ENCODE peak calls at places on chromosomes 7 and 10, in eight cellular contexts. H is HCT116, G is ovary, C is fibroblast of villous mesenchyme, Y is cardiac muscle cell, X is GM06990, V is neural crest cell, R is neural progenitor cell. I is an unnamed sample.

GRCh38 chr7:20793686-20794394 is 7.2 kb upstream of the SP8 start:
- DNase-seq in H (no peak), G (no peak), C (no peak), Y (no peak), X (no peak), V (no peak), R (peak), I (no peak)

GRCh38 chr10:121975295-121976086 is 474 bp upstream of the NSMCE4A start:
- DNase-seq in H (no peak), G (no peak), C (no peak), Y (no peak), X (no peak), V (no peak), R (peak), I (no peak)

GRCh38 chr7:131583430-131583829 is 27.0 kb upstream of the PODXL start:
- DNase-seq in H (no peak), G (no peak), C (no peak), Y (no peak), X (no peak), V (no peak), R (no peak), I (no peak)

GRCh38 chr10:91901784-91902677 is 7.3 kb downstream of the FGFBP3 start:
- DNase-seq in H (peak), G (no peak), C (peak), Y (no peak), X (no peak), V (no peak), R (no peak), I (peak)

GRCh38 chr10:4315529-4315928 is 510.5 kb upstream of the AKR1E2 start:
- DNase-seq in H (no peak), G (no peak), C (peak), Y (no peak), X (no peak), V (no peak), R (no peak), I (peak)

GRCh38 chr7:92028226-92028625 is 87.6 kb downstream of the AKAP9 start:
- DNase-seq in H (no peak), G (no peak), C (no peak), Y (no peak), X (no peak), V (no peak), R (no peak), I (no peak)

GRCh38 chr7:39709768-39710291 is 86.5 kb downstream of the RALA start:
- DNase-seq in H (no peak), G (no peak), C (peak), Y (peak), X (peak), V (no peak), R (peak), I (peak)

GRCh38 chr10:34555653-34556052 is 259.4 kb downstream of the PARD3 start:
- DNase-seq in H (peak), G (no peak), C (no peak), Y (no peak), X (no peak), V (no peak), R (no peak), I (no peak)

GRCh38 chr7:151120896-151121295 is 34.6 kb downstream of the AGAP3 start:
- DNase-seq in H (no peak), G (no peak), C (no peak), Y (no peak), X (no peak), V (no peak), R (no peak), I (no peak)

GRCh38 chr7:75638607-75639070 is 100.1 kb downstream of the HIP1 start:
- DNase-seq in H (no peak), G (peak), C (peak), Y (peak), X (no peak), V (peak), R (peak), I (no peak)

GRCh38 chr10:43973801-43974200 is 325.1 kb upstream of the ZNF32 start:
- DNase-seq in H (no peak), G (no peak), C (no peak), Y (no peak), X (no peak), V (no peak), R (no peak), I (no peak)
- TF ChIP-seq CTCF in H (no peak), G (no peak), C (no peak), Y (no peak), X (no peak), V (no peak), R (no peak), I (no peak)

DNA sequence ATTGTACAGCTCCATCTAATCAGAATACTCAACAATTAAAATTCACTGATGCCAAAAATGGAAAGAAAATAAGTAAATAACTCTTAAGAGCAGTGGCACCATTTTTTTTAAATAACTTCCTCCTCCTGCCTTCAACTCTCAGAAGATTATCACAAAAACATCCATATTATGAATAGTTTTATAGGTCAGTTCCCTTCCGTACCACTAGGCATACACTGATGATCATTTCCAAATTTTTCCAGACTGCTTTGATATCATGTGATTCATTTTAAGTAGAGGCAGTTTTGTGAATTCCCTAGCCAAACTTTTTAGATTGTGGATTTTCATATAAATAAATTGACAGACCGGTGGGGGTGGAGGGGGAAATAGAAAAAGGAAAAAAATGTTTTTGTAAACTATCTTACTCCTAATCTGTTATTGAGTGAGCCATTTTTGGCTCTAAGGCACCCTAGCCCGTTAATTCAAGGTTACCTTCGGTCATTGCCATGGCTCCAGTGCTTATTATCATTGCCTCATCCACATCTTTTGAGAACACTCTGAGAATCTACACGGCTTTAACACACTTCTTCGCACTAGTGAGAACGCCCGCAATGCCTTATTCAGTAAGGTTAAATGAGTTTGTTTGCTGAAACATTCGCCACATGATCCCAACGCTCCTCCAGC is 1.0 kb downstream of the FAM107B start:
- DNase-seq in H (no peak), G (no peak), C (no peak), Y (no peak), X (no peak), V (no peak), R (no peak), I (no peak)
- TF ChIP-seq CTCF in H (no peak), G (no peak), C (no peak), Y (peak), X (no peak), V (peak), R (no peak), I (no peak)

DNA sequence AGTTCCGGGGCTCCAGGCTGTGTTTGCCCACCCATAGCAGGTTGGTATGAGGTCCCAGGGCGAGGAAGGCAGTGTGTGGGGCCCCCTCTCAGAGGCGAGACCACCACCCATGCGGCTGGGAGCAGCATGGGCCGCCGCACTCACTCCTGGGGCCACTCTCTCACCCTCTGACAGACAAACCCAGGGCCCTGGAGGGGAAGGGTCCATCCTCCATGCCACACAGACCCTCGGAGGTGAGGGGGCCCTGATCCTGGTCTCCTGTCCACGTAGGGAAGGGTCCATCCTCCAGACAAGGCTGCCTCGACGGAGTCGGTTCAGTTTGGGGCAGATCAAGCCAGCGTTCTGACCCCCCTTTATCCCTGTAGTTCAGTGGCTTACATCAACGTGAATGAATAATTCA is 230.8 kb downstream of the ELFN1 start:
- DNase-seq in H (no peak), G (no peak), C (no peak), Y (no peak), X (no peak), V (no peak), R (no peak), I (no peak)
- TF ChIP-seq CTCF in H (no peak), G (no peak), C (no peak), Y (no peak), X (no peak), V (no peak), R (no peak), I (no peak)

GRCh38 chr10:78258303-78259030 is 224.8 kb downstream of the RPS24 start:
- DNase-seq in H (no peak), G (no peak), C (no peak), Y (no peak), X (no peak), V (no peak), R (no peak), I (no peak)
- TF ChIP-seq CTCF in H (peak), G (no peak), C (no peak), Y (no peak), X (peak), V (no peak), R (peak), I (no peak)

DNA sequence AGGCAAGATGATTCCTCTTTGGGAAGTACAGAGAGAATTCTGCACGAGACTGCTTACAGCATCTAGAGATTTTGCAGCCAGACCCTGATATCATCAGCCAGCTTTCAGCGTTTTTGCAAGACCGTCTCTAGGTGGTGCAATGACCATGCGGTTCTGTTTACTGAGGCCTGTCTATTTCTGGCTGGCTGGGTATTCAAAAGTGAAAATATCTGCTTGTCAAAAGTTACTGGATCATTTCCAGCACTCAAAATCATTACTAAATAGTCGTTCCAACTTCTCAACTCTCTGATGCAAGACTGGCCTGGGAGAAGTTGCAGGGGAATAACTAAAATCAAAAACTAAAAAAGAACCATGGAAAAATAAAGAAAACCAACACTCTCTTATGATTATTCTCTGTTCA is 240.1 kb downstream of the ELMO1 start:
- DNase-seq in H (peak), G (peak), C (peak), Y (peak), X (peak), V (peak), R (peak), I (peak)
- TF ChIP-seq CTCF in H (peak), G (no peak), C (peak), Y (peak), X (peak), V (peak), R (peak), I (peak)

GRCh38 chr7:107383203-107383602 is 86.7 kb upstream of the GPR22 start:
- DNase-seq in H (no peak), G (no peak), C (no peak), Y (no peak), X (no peak), V (no peak), R (no peak), I (no peak)

GRCh38 chr7:107386543-107386900 is 83.3 kb upstream of the GPR22 start:
- DNase-seq in H (no peak), G (no peak), C (peak), Y (no peak), X (no peak), V (no peak), R (no peak), I (no peak)

GRCh38 chr7:107381453-107381852 is 88.4 kb upstream of the GPR22 start:
- DNase-seq in H (no peak), G (no peak), C (no peak), Y (no peak), X (no peak), V (no peak), R (no peak), I (no peak)

GRCh38 chr7:107387077-107387476 is 82.8 kb upstream of the GPR22 start:
- DNase-seq in H (no peak), G (no peak), C (peak), Y (peak), X (no peak), V (no peak), R (peak), I (peak)

GRCh38 chr7:107384025-107384424 is 85.8 kb upstream of the GPR22 start:
- DNase-seq in H (no peak), G (no peak), C (no peak), Y (no peak), X (no peak), V (no peak), R (no peak), I (no peak)
- TF ChIP-seq CTCF in H (no peak), G (no peak), C (no peak), Y (no peak), X (peak), V (no peak), R (no peak), I (peak)

GRCh38 chr10:126465771-126466170 is 77.5 kb upstream of the ADAM12 start:
- DNase-seq in H (no peak), G (no peak), C (no peak), Y (no peak), X (no peak), V (no peak), R (no peak), I (peak)
- TF ChIP-seq CTCF in H (no peak), G (no peak), C (no peak), Y (no peak), X (no peak), V (no peak), R (no peak), I (no peak)

GRCh38 chr7:9302436-9302835 is 869.0 kb downstream of the NXPH1 start:
- DNase-seq in H (no peak), G (no peak), C (no peak), Y (no peak), X (no peak), V (no peak), R (no peak), I (no peak)
- TF ChIP-seq CTCF in H (no peak), G (no peak), C (no peak), Y (no peak), X (no peak), V (no peak), R (no peak), I (no peak)

DNA sequence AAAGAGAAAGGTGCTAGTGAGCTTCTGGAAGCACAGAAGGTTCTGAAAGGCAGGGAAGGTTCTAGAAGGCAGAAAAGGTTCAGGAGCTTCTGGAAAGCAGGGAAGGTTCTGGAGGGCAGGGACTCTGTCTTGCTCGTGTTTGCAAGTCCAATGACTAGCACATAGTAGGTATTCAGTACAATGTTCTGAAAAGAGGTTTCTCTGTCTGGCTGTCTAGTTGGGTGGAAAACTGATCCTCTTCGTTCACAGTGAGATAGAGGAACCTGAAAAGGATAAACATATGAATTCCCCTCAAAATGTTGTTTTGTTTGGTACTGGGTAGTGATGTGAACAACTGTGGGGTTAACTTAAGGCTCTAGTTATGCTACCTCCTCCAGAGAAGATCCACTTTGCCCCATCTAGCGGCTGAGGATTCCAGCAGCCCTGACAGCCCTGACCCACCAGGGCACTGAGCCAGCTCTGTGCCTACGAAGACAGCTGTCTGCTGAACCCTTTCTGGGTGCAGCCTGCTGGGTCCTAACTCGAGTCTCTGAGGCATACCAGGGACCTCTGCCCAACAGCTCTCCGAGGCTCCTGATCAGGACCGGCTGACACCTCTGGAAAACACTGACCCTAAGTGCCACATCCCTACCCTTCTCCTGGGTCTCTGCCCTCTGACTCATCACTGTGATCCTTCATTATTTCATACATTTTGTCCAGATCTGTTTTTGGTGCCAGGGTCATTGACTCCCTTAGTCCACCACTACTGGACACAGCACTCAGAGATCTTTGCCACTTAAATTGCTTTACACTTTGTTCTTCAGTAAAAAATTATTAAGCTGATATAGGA is 15.4 kb downstream of the PTPRN2 start:
- DNase-seq in H (no peak), G (no peak), C (no peak), Y (no peak), X (no peak), V (no peak), R (peak), I (peak)
- TF ChIP-seq CTCF in H (no peak), G (no peak), C (peak), Y (no peak), X (no peak), V (no peak), R (peak), I (peak)

I was measured in choroid plexus epithelial cell.